ENCODE peak calls at places on chromosomes 3 and 15, in seven cellular contexts. T is COR-L47, E is amniotic stem cell, I is left lung, H is AG08396, N is glomerular endothelial cell, X is SW480. V is an unnamed sample.

GRCh38 chr3:158802399-158803023 is 657 bp downstream of the MFSD1 start:
- DNase-seq in T (no peak), E (no peak), I (no peak), H (no peak), N (no peak), X (peak), V (no peak)

GRCh38 chr3:33929813-33930212 is 131.4 kb downstream of the PDCD6IP start:
- DNase-seq in T (no peak), E (no peak), I (no peak), H (no peak), N (no peak), X (no peak), V (peak)

GRCh38 chr3:195009607-195010006 is 261.4 kb downstream of the XXYLT1 start:
- DNase-seq in T (no peak), E (no peak), I (peak), H (no peak), N (no peak), X (no peak), V (no peak)

GRCh38 chr15:45254405-45255293 is 2.6 kb downstream of the SLC28A2 start:
- DNase-seq in T (no peak), E (no peak), I (no peak), H (no peak), N (no peak), X (no peak), V (no peak)

GRCh38 chr3:49723631-49724551 is at the start of gene GMPPB:
- DNase-seq in T (peak), E (peak), I (peak), H (peak), N (peak), X (peak), V (peak)

GRCh38 chr15:57866149-57866736 is 159.7 kb downstream of the POLR2M start:
- DNase-seq in T (peak), E (no peak), I (no peak), H (peak), N (no peak), X (peak), V (peak)

GRCh38 chr3:127961963-127962362 is 46.9 kb downstream of the KBTBD12 start:
- DNase-seq in T (no peak), E (no peak), I (no peak), H (no peak), N (no peak), X (peak), V (no peak)

GRCh38 chr3:117127147-117127546 is 417.6 kb downstream of the TUSC7 start:
- DNase-seq in T (no peak), E (no peak), I (no peak), H (no peak), N (no peak), X (no peak), V (no peak)

GRCh38 chr15:88900309-88900981 is 5.1 kb upstream of the HAPLN3 start:
- DNase-seq in T (no peak), E (no peak), I (no peak), H (peak), N (no peak), X (peak), V (no peak)

GRCh38 chr15:34754171-34754580 is 622 bp downstream of the GJD2 start:
- DNase-seq in T (no peak), E (no peak), I (no peak), H (no peak), N (no peak), X (no peak), V (no peak)

GRCh38 chr3:139534992-139535879 is 4.3 kb downstream of the RBP1 start:
- DNase-seq in T (peak), E (no peak), I (peak), H (peak), N (no peak), X (peak), V (peak)

GRCh38 chr15:93716615-93717221 is 514.6 kb upstream of the MCTP2 start:
- DNase-seq in T (no peak), E (no peak), I (no peak), H (no peak), N (no peak), X (no peak), V (peak)

GRCh38 chr3:48417529-48418108 is 12.3 kb downstream of the PLXNB1 start:
- DNase-seq in T (no peak), E (no peak), I (no peak), H (no peak), N (no peak), X (no peak), V (no peak)

GRCh38 chr15:74226761-74227540 is 9.2 kb upstream of the CCDC33 start:
- DNase-seq in T (no peak), E (no peak), I (no peak), H (no peak), N (no peak), X (no peak), V (peak)

GRCh38 chr15:31148622-31149505 is 47.3 kb upstream of the TRPM1 start:
- DNase-seq in T (no peak), E (no peak), I (no peak), H (no peak), N (no peak), X (no peak), V (no peak)

GRCh38 chr3:40130721-40131120 is 178.8 kb upstream of the EIF1B start:
- DNase-seq in T (no peak), E (no peak), I (no peak), H (no peak), N (no peak), X (no peak), V (no peak)

GRCh38 chr3:32176989-32177701 is 61.3 kb upstream of the CMTM8 start:
- DNase-seq in T (peak), E (peak), I (no peak), H (peak), N (peak), X (peak), V (peak)

GRCh38 chr3:177676148-177676547 is 478.9 kb upstream of the TBL1XR1 start:
- DNase-seq in T (peak), E (no peak), I (no peak), H (no peak), N (no peak), X (no peak), V (no peak)

GRCh38 chr3:10722921-10723320 is 93.1 kb upstream of the SLC6A11 start:
- DNase-seq in T (no peak), E (no peak), I (no peak), H (no peak), N (no peak), X (no peak), V (no peak)

GRCh38 chr3:34200576-34200975 is 402.1 kb downstream of the PDCD6IP start:
- DNase-seq in T (no peak), E (no peak), I (no peak), H (no peak), N (no peak), X (no peak), V (peak)

GRCh38 chr15:57395292-57395691 is 19.0 kb downstream of the CGNL1 start:
- DNase-seq in T (no peak), E (no peak), I (no peak), H (peak), N (peak), X (no peak), V (no peak)

GRCh38 chr3:120497318-120497717 is 46.5 kb upstream of the FSTL1 start:
- DNase-seq in T (no peak), E (peak), I (no peak), H (peak), N (no peak), X (no peak), V (no peak)

GRCh38 chr15:68373028-68373427 is 58.9 kb downstream of the ITGA11 start:
- DNase-seq in T (no peak), E (no peak), I (no peak), H (no peak), N (no peak), X (no peak), V (no peak)

GRCh38 chr15:99999282-100000070 is 266.2 kb upstream of the LYSMD4 start:
- DNase-seq in T (no peak), E (no peak), I (no peak), H (no peak), N (no peak), X (no peak), V (no peak)

GRCh38 chr15:58427987-58428386 is 3.8 kb upstream of the LIPC start:
- DNase-seq in T (no peak), E (no peak), I (no peak), H (no peak), N (no peak), X (no peak), V (no peak)

GRCh38 chr15:61659571-61660190 is 400.6 kb downstream of the VPS13C start:
- DNase-seq in T (no peak), E (no peak), I (no peak), H (no peak), N (no peak), X (no peak), V (no peak)

GRCh38 chr3:18527691-18528090 is 102.6 kb upstream of the SATB1 start:
- DNase-seq in T (no peak), E (no peak), I (no peak), H (no peak), N (no peak), X (no peak), V (no peak)

GRCh38 chr15:37837276-37837675 is 97.2 kb upstream of the TMCO5A start:
- DNase-seq in T (no peak), E (no peak), I (no peak), H (no peak), N (no peak), X (no peak), V (no peak)